ENCODE peak calls at places on chromosomes 11 and 22, in nine cellular contexts. D is cardiac muscle cell; L is left ventricle myocardium inferior; Y is activated T-cell treated with anti-CD3 and anti-CD28 coated beads, Interleukin-2, amount 50 U/mL, for 48 hours; H is CD4-positive, alpha-beta T cell; M is activated naive CD4-positive, alpha-beta T cell treated with Interleukin-2 at 50 U/mL for 16 hours; O is NCI-H69; V is PC-9; E is fibroblast of pulmonary artery. B is an unnamed sample.

GRCh38 chr11:61359541-61359940 is 2.1 kb downstream of the CYB561A3 start:
- DNase-seq in D (no peak), L (no peak), Y (no peak), H (no peak), M (no peak), O (no peak), V (no peak), E (no peak), B (no peak)

GRCh38 chr22:23064381-23065068 is 5.8 kb upstream of the GNAZ start:
- DNase-seq in D (no peak), L (no peak), Y (peak), H (no peak), M (no peak), O (no peak), V (no peak), E (no peak), B (no peak)

GRCh38 chr22:20173246-20173645 is 22.4 kb upstream of the CCDC188 start:
- DNase-seq in D (no peak), L (no peak), Y (no peak), H (no peak), M (no peak), O (no peak), V (no peak), E (no peak), B (no peak)

GRCh38 chr11:126268361-126268707 is 361 bp downstream of the SRPRA start:
- DNase-seq in D (no peak), L (no peak), Y (no peak), H (no peak), M (no peak), O (peak), V (no peak), E (no peak), B (no peak)

GRCh38 chr11:79030448-79030847 is 410.4 kb downstream of the TENM4 start:
- DNase-seq in D (no peak), L (no peak), Y (no peak), H (no peak), M (no peak), O (no peak), V (no peak), E (no peak), B (no peak)

GRCh38 chr11:108486828-108487227 is 11.4 kb downstream of the POGLUT3 start:
- DNase-seq in D (no peak), L (no peak), Y (no peak), H (no peak), M (no peak), O (no peak), V (no peak), E (no peak), B (no peak)

GRCh38 chr11:118530180-118530682 is 761 bp upstream of the TMEM25 start:
- DNase-seq in D (no peak), L (no peak), Y (peak), H (no peak), M (no peak), O (peak), V (no peak), E (peak), B (no peak)

GRCh38 chr11:61630104-61630503 is 49.2 kb upstream of the SYT7 start:
- DNase-seq in D (no peak), L (no peak), Y (no peak), H (no peak), M (no peak), O (no peak), V (no peak), E (no peak), B (no peak)

GRCh38 chr22:50737728-50738648 is at the start of gene ACR:
- DNase-seq in D (no peak), L (no peak), Y (peak), H (no peak), M (no peak), O (no peak), V (no peak), E (no peak), B (no peak)

GRCh38 chr11:46359936-46360335 is 12.7 kb downstream of the DGKZ start:
- DNase-seq in D (no peak), L (no peak), Y (no peak), H (no peak), M (no peak), O (no peak), V (no peak), E (no peak), B (no peak)

GRCh38 chr22:30226192-30226832 is 20.2 kb downstream of the LIF start:
- DNase-seq in D (no peak), L (no peak), Y (no peak), H (no peak), M (no peak), O (no peak), V (no peak), E (no peak), B (peak)

GRCh38 chr11:45259607-45260006 is 26.5 kb downstream of the SYT13 start:
- DNase-seq in D (no peak), L (no peak), Y (no peak), H (no peak), M (no peak), O (no peak), V (peak), E (no peak), B (peak)

GRCh38 chr11:36373040-36374010 is 77.2 kb downstream of the PRR5L start:
- DNase-seq in D (no peak), L (no peak), Y (no peak), H (no peak), M (no peak), O (peak), V (no peak), E (peak), B (no peak)

GRCh38 chr11:67483901-67484665 is 1.3 kb downstream of the AIP start:
- DNase-seq in D (no peak), L (no peak), Y (peak), H (no peak), M (peak), O (peak), V (no peak), E (no peak), B (no peak)

GRCh38 chr11:119999220-119999619 is 138.7 kb downstream of the TRIM29 start:
- DNase-seq in D (no peak), L (no peak), Y (no peak), H (no peak), M (no peak), O (peak), V (no peak), E (no peak), B (peak)

GRCh38 chr11:69663326-69663725 is 11.8 kb downstream of the LTO1 start:
- DNase-seq in D (no peak), L (no peak), Y (no peak), H (no peak), M (no peak), O (no peak), V (no peak), E (no peak), B (no peak)

GRCh38 chr11:82733444-82734119 is at the start of gene FAM181B:
- DNase-seq in D (peak), L (peak), Y (peak), H (peak), M (peak), O (peak), V (no peak), E (peak), B (peak)

GRCh38 chr11:60919320-60919719 is 4.9 kb upstream of the TMEM132A start:
- DNase-seq in D (no peak), L (no peak), Y (no peak), H (no peak), M (no peak), O (no peak), V (no peak), E (no peak), B (no peak)

GRCh38 chr11:72840780-72841179 is 26.6 kb downstream of the ATG16L2 start:
- DNase-seq in D (no peak), L (no peak), Y (no peak), H (no peak), M (no peak), O (no peak), V (no peak), E (peak), B (no peak)

GRCh38 chr11:11119917-11120316 is 233.1 kb downstream of the CSNK2A3 start:
- DNase-seq in D (no peak), L (no peak), Y (no peak), H (no peak), M (no peak), O (peak), V (no peak), E (no peak), B (no peak)

B was measured in Calu3.